ENCODE peak calls at places on chromosomes 4 and X, in nine cellular contexts. U is PC-3, R is colonic mucosa, B is K562, F is adipocyte, H is HCT116, E is Karpas-422, X is fibroblast of lung, G is DND-41. T is an unnamed sample. For H3K36me3, the result is how much of the 10 kb centered on the place peaks cover.

GRCh38 chrX:107542500-107542899 is 85.8 kb upstream of the PRPS1 start:
- DNase-seq in R (no peak), F (peak), H (peak), G (no peak), X (peak), E (peak), U (peak), B (peak), T (peak)

GRCh38 chrX:35251229-35251628 is 308.6 kb downstream of the FAM47B start:
- DNase-seq in U (no peak), X (no peak), G (no peak), R (no peak), E (no peak), H (no peak), F (no peak), B (no peak), T (no peak)

GRCh38 chrX:138886769-138887168 is 175.3 kb upstream of the FGF13 start:
- DNase-seq in X (peak), E (no peak), R (no peak), H (no peak), B (no peak), G (no peak), U (peak), F (no peak), T (peak)

GRCh38 chr4:38935391-38936073 is 67.9 kb downstream of the FAM114A1 start:
- DNase-seq in G (no peak), E (no peak), F (peak), X (no peak), B (no peak), H (no peak), U (no peak), R (no peak), T (no peak)

GRCh38 chrX:138885886-138886285 is 174.4 kb upstream of the FGF13 start:
- DNase-seq in B (no peak), E (no peak), U (peak), F (no peak), R (no peak), G (no peak), H (no peak), X (peak), T (peak)

GRCh38 chrX:120485562-120486520 is 16.7 kb upstream of the LAMP2 start:
- DNase-seq in E (peak), F (peak), G (peak), U (peak), H (peak), X (peak), B (peak), R (peak), T (peak)

GRCh38 chrX:81174286-81174685 is 27.4 kb downstream of the HMGN5 start:
- DNase-seq in B (peak), E (peak), R (no peak), H (no peak), X (peak), F (peak), U (peak), G (no peak), T (peak)

GRCh38 chrX:103151799-103152198 is 58.9 kb upstream of the NXF3 start:
- DNase-seq in G (no peak), X (no peak), H (no peak), E (no peak), B (no peak), U (peak), R (no peak), F (no peak), T (peak)

GRCh38 chr4:100049872-100050271 is 99.8 kb upstream of the H2AZ1 start:
- DNase-seq in F (no peak), U (peak), H (no peak), R (no peak), E (no peak), X (peak), B (no peak), G (no peak), T (peak)

GRCh38 chr4:7420661-7421040 is 14.1 kb downstream of the PSAPL1 start:
- DNase-seq in X (no peak), U (no peak), B (no peak), G (no peak), F (no peak), H (no peak), E (no peak), R (no peak), T (no peak)

GRCh38 chr4:24690436-24690835 is 104.9 kb upstream of the SOD3 start:
- DNase-seq in E (no peak), X (no peak), B (no peak), F (peak), R (no peak), U (peak), G (no peak), H (no peak), T (no peak)

GRCh38 chr4:17597517-17597916 is 16.9 kb upstream of the MED28 start:
- DNase-seq in H (no peak), X (no peak), F (no peak), G (peak), U (peak), E (no peak), R (peak), B (peak), T (peak)

GRCh38 chrX:79154612-79155358 is 10.3 kb downstream of the GPR174 start:
- DNase-seq in E (no peak), X (no peak), F (no peak), G (no peak), R (no peak), H (no peak), B (no peak), U (no peak), T (no peak)

GRCh38 chr4:64738240-64738639 is 329.0 kb upstream of the TECRL start:
- DNase-seq in B (no peak), U (peak), X (no peak), F (no peak), R (no peak), E (no peak), G (no peak), H (no peak), T (no peak)

GRCh38 chr4:145769450-145770037 is 89.6 kb downstream of the C4orf51 start:
- DNase-seq in R (no peak), G (no peak), E (no peak), B (no peak), U (no peak), X (no peak), F (peak), H (no peak), T (no peak)
- H3K36me3 ChIP-seq in R (under half), G (under half), E (under half), B (under half), U (under half), X (under half), F (under half), H (under half), T (under half)

DNA sequence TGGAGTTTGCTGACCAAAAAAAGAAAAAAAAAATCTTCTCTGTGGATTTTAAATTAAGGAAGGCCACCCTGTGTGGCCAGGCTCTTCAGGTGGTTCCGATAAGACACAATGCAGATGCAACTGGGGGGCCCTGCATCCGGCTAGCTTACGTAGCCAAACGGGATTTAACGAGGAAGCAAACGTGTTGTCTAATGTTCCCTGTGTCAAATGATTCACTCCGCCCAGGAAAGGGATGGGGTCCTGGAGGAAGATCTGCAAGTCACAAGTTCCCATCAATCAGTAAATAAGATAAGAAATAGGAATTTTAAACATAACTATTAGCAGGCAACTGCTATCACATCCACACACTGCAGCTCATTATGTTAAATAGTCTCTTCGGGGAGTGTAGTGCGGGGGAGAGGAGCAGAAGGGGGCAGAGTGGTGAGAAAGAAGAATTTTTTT is 216.4 kb upstream of the GYPA start:
- DNase-seq in F (no peak), B (no peak), U (no peak), H (no peak), X (no peak), R (no peak), G (no peak), E (no peak), T (no peak)
- H3K9ac ChIP-seq in F (no peak), B (no peak), U (no peak), H (no peak), X (no peak), R (no peak), G (no peak), E (no peak), T (no peak)

DNA sequence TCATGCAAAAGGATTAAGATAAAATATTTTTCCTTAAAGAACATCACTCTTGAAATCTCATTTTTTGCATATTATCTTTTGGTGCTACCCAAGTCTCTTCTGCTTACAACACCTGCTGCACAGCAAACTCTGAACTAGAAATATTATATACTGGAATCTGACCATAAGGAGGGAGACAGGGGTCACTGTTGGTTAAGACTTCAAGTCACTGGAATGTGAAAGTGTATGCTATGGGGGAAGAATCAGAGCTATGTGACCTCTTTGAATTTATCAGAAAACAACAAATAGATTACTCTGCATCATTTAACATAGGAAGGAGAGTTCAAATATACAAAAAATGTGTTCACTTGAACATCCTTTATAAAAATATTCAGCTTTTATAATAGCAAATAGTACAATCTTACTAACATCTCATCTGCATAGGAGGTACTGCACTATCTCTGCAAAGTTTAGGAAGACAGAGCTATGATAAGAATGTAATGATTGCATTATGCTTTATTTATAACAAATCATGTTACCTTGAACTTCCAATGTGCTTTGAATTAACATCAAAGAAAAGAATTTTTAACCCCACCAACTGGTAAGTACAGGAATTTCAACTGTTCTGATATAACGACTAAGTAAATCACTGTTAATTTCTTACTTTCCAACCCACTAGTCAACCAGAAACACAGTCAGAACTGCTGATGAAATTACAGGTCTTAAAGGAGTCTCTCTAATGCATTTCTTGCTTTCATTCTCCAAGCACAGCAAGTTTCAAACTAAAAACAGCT is 69.8 kb downstream of the ZNF827 start:
- DNase-seq in U (peak), G (no peak), B (no peak), H (no peak), X (peak), E (peak), R (no peak), F (peak), T (no peak)
- H3K36me3 ChIP-seq in U (under half), G (under half), B (under half), H (under half), X (under half), E (under half), R (under half), F (under half), T (under half)

GRCh38 chr4:105061720-105062119 is 85.0 kb upstream of the TET2 start:
- DNase-seq in F (no peak), E (no peak), R (no peak), G (no peak), X (no peak), H (no peak), B (no peak), U (peak), T (no peak)
- H3K9ac ChIP-seq in F (no peak), E (no peak), R (no peak), G (no peak), X (no peak), H (peak), B (no peak), U (peak), T (no peak)

GRCh38 chr4:739569-739968 is 33.9 kb downstream of the PCGF3 start:
- DNase-seq in E (no peak), B (no peak), G (no peak), X (no peak), H (no peak), U (no peak), F (no peak), R (no peak), T (no peak)
- H3K36me3 ChIP-seq in E (under half), B (half or more), G (half or more), X (under half), H (under half), U (under half), F (half or more), R (under half), T (under half)

GRCh38 chrX:44253573-44253942 is 89.9 kb downstream of the EFHC2 start:
- DNase-seq in R (no peak), H (no peak), E (no peak), B (no peak), G (no peak), F (no peak), U (no peak), X (no peak), T (no peak)
- H3K9ac ChIP-seq in R (no peak), H (no peak), E (no peak), B (peak), G (peak), F (no peak), U (no peak), X (no peak), T (no peak)

GRCh38 chrX:300334-300733 is 18.3 kb downstream of the GTPBP6 start:
- DNase-seq in E (no peak), F (no peak), X (no peak), B (no peak), G (no peak), H (no peak), U (no peak), R (no peak), T (no peak)
- H3K36me3 ChIP-seq in E (under half), F (under half), X (under half), B (half or more), G (half or more), H (under half), U (under half), R (under half), T (under half)

T was measured in mammary epithelial cell.